ENCODE peak calls at places on chromosomes 7 and 10, in six cellular contexts. D is dorsolateral prefrontal cortex; P is activated gamma-delta T cell; C is NCI-H1105; N is esophagus squamous epithelium; S is stimulated activated CD8-positive, alpha-beta memory T cell treated with anti-CD3 and anti-CD28 coated beads, Interleukin-2, amount 100 ng/mL, for 1 hour. R is an unnamed sample.

GRCh38 chr7:151503902-151504714 is 15.6 kb downstream of the RHEB start:
- DNase-seq in S (no peak), N (no peak), D (no peak), P (no peak), C (no peak), R (peak)

GRCh38 chr10:79374312-79375191 is 27.3 kb downstream of the PPIF start:
- DNase-seq in S (peak), N (no peak), D (peak), P (no peak), C (no peak), R (peak)

GRCh38 chr10:97210576-97210975 is 24.8 kb upstream of the SLIT1 start:
- DNase-seq in C (peak), S (peak), D (peak), N (no peak), P (no peak), R (peak)

GRCh38 chr10:130403153-130403890 is 267.1 kb downstream of the GLRX3 start:
- DNase-seq in P (no peak), S (no peak), D (no peak), C (no peak), N (no peak), R (no peak)

GRCh38 chr7:123901111-123901510 is 23.9 kb upstream of the SPAM1 start:
- DNase-seq in S (no peak), D (no peak), N (no peak), P (no peak), C (no peak), R (no peak)

GRCh38 chr7:117014099-117014656 is 60.9 kb downstream of the ST7 start:
- DNase-seq in N (no peak), C (no peak), D (no peak), P (no peak), S (no peak), R (no peak)

GRCh38 chr10:132302421-132302820 is 5.3 kb downstream of the STK32C start:
- DNase-seq in D (no peak), C (no peak), N (no peak), P (no peak), S (no peak), R (no peak)

GRCh38 chr7:94335586-94335985 is 59.1 kb upstream of the COL1A2 start:
- DNase-seq in S (no peak), C (no peak), D (no peak), N (no peak), P (no peak), R (no peak)

GRCh38 chr10:36423821-36424248 is 701.6 kb upstream of the ANKRD30A start:
- DNase-seq in D (no peak), P (no peak), C (no peak), S (no peak), N (no peak), R (peak)

R was measured in H4.